ENCODE peak calls at places on chromosomes 16 and 17, in ten cellular contexts. V is GM23248, B is DND-41, H is mesendoderm, W is neural progenitor cell, M is hepatocyte, L is A549, U is H1, D is OCI-LY7, P is MM.1S. G is an unnamed sample.

GRCh38 chr17:8789743-8790142 is 9.4 kb downstream of the MFSD6L start:
- DNase-seq in V (no peak), B (no peak), H (peak), W (no peak), M (no peak), L (no peak), U (no peak), D (no peak), P (no peak), G (no peak)

GRCh38 chr16:84228321-84228838 is 11.4 kb downstream of the KCNG4 start:
- DNase-seq in V (peak), B (no peak), H (peak), W (peak), M (peak), L (peak), U (peak), D (no peak), P (no peak), G (peak)

GRCh38 chr16:16182918-16183317 is 40.4 kb downstream of the ABCC6 start:
- DNase-seq in V (no peak), B (no peak), H (no peak), W (no peak), M (no peak), L (no peak), U (no peak), D (no peak), P (no peak), G (no peak)

GRCh38 chr16:87608400-87608985 is 6.2 kb downstream of the JPH3 start:
- DNase-seq in V (peak), B (peak), H (peak), W (peak), M (peak), L (no peak), U (no peak), D (peak), P (peak), G (no peak)

GRCh38 chr17:41535764-41536481 is 7.8 kb upstream of the KRT19 start:
- DNase-seq in V (no peak), B (no peak), H (peak), W (no peak), M (peak), L (no peak), U (no peak), D (no peak), P (no peak), G (peak)

GRCh38 chr16:86083382-86084002 is 184.5 kb downstream of the IRF8 start:
- DNase-seq in V (no peak), B (no peak), H (no peak), W (no peak), M (no peak), L (no peak), U (no peak), D (no peak), P (no peak), G (no peak)

GRCh38 chr16:84478172-84478948 is 26.1 kb downstream of the MEAK7 start:
- DNase-seq in V (peak), B (no peak), H (no peak), W (no peak), M (peak), L (no peak), U (no peak), D (no peak), P (no peak), G (no peak)

GRCh38 chr17:72749119-72749572 is 343.3 kb downstream of the SLC39A11 start:
- DNase-seq in V (no peak), B (no peak), H (no peak), W (no peak), M (peak), L (no peak), U (no peak), D (no peak), P (no peak), G (no peak)

GRCh38 chr17:41992576-41992975 is 24.7 kb downstream of the DNAJC7 start:
- DNase-seq in V (no peak), B (no peak), H (no peak), W (no peak), M (no peak), L (no peak), U (no peak), D (no peak), P (no peak), G (no peak)

GRCh38 chr17:47956818-47957590 is 679 bp downstream of the PRR15L start:
- DNase-seq in V (peak), B (no peak), H (no peak), W (no peak), M (peak), L (no peak), U (no peak), D (no peak), P (no peak), G (no peak)

GRCh38 chr17:48427598-48427997 is 2.4 kb downstream of the SKAP1 start:
- DNase-seq in V (peak), B (no peak), H (no peak), W (no peak), M (no peak), L (no peak), U (no peak), D (peak), P (peak), G (no peak)

GRCh38 chr16:381788-382717 is at the start of gene PGAP6:
- DNase-seq in V (peak), B (peak), H (no peak), W (peak), M (peak), L (no peak), U (no peak), D (peak), P (peak), G (no peak)

GRCh38 chr17:27514595-27515413 is 58.6 kb downstream of the KSR1 start:
- DNase-seq in V (no peak), B (no peak), H (no peak), W (no peak), M (no peak), L (no peak), U (no peak), D (no peak), P (no peak), G (no peak)

GRCh38 chr16:55513616-55514015 is 4.7 kb downstream of the LPCAT2 start:
- DNase-seq in V (no peak), B (no peak), H (no peak), W (no peak), M (no peak), L (no peak), U (no peak), D (no peak), P (no peak), G (no peak)

GRCh38 chr16:12582696-12583095 is 221.0 kb downstream of the CPPED1 start:
- DNase-seq in V (no peak), B (no peak), H (no peak), W (no peak), M (no peak), L (no peak), U (no peak), D (no peak), P (no peak), G (no peak)

GRCh38 chr16:22915003-22915402 is 101.0 kb downstream of the HS3ST2 start:
- DNase-seq in V (no peak), B (no peak), H (no peak), W (no peak), M (no peak), L (no peak), U (no peak), D (no peak), P (no peak), G (no peak)

GRCh38 chr17:29181226-29181625 is 1.0 kb upstream of the MYO18A start:
- DNase-seq in V (no peak), B (no peak), H (no peak), W (no peak), M (no peak), L (no peak), U (no peak), D (no peak), P (no peak), G (peak)
- H3K4me2 ChIP-seq in V (no peak), B (no peak), H (no peak), W (no peak), M (peak), L (peak), U (peak), D (no peak), P (no peak), G (peak)

DNA sequence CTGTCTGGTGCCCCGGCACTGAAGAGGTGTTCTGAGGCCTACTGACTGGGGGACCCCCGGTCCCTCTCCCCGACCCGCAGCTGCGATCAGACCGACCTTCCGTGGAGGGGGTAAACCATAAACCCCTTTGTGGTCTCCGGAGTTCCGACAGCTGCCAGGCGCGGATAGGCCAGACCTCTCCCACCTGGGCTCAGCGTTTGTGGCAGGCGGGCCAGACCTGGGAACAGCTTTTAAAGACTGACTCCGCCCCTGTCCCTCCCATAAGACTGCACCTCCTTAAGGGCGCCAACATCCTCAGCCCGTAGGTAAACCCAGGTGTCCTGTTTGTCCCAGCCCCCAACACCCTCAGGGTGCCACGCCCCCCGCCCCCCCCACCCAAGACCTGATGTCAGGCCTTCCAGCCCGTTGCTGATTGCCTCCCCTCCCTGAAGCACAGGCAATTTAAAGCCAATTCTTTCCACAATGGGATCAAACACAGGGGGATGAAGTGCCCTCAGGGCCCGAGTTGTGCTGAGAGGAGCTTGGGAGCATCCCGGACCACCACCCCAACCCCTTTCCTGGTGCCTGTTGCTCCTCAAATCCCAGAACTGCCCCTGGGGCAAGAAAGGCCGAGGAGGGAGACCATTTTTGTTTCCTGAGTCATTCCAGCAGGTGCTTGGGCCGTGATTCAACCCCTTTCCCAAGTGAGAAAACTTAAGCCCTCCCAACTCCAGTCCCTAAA is at the start of gene SOX15:
- DNase-seq in V (peak), B (no peak), H (peak), W (peak), M (peak), L (no peak), U (no peak), D (no peak), P (no peak), G (peak)
- H3K27ac ChIP-seq in V (peak), B (no peak), H (peak), W (peak), M (peak), L (peak), U (peak), D (no peak), P (no peak), G (peak)

DNA sequence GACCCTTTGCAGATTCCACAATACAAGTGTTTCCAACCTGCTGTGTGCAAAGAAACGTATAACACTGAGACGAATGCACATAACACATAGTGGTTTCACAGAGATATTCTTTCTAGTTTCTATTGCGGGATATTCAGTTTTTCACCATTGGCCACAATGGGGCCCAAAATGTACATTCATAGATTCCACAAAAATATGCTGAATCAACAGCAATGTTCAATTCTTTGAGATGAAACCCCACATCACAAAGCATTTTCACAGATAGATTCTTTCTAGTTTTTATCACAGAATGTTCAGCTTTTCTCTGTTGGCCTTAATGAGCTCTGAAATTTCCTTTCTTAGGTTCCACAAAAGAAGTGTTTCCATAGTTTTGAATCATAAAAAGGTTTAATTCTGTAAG is 2472.3 kb downstream of the TP53TG3F start:
- DNase-seq in V (no peak), B (no peak), H (no peak), W (no peak), M (no peak), L (no peak), U (no peak), D (no peak), P (no peak), G (no peak)
- H3K4me2 ChIP-seq in V (no peak), B (no peak), H (no peak), W (no peak), M (no peak), L (no peak), U (no peak), D (no peak), P (no peak), G (no peak)

GRCh38 chr17:43943769-43944418 is 1.6 kb upstream of the PPY start:
- DNase-seq in V (peak), B (peak), H (peak), W (peak), M (peak), L (peak), U (peak), D (peak), P (peak), G (peak)

GRCh38 chr17:43939886-43940285 is 2.4 kb downstream of the PPY start:
- DNase-seq in V (no peak), B (no peak), H (no peak), W (no peak), M (no peak), L (no peak), U (no peak), D (no peak), P (no peak), G (no peak)

GRCh38 chr17:43942286-43942685 is at the start of gene PPY:
- DNase-seq in V (no peak), B (no peak), H (no peak), W (no peak), M (no peak), L (no peak), U (no peak), D (no peak), P (no peak), G (no peak)

GRCh38 chr17:43938838-43939182 is 3.5 kb downstream of the PPY start:
- DNase-seq in V (no peak), B (no peak), H (no peak), W (peak), M (no peak), L (no peak), U (no peak), D (no peak), P (no peak), G (no peak)

GRCh38 chr17:43940630-43941029 is 1.6 kb downstream of the PPY start:
- DNase-seq in V (peak), B (peak), H (peak), W (peak), M (peak), L (peak), U (no peak), D (peak), P (peak), G (peak)
- H3K27ac ChIP-seq in V (no peak), B (no peak), H (no peak), W (no peak), M (no peak), L (no peak), U (no peak), D (no peak), P (no peak), G (no peak)

DNA sequence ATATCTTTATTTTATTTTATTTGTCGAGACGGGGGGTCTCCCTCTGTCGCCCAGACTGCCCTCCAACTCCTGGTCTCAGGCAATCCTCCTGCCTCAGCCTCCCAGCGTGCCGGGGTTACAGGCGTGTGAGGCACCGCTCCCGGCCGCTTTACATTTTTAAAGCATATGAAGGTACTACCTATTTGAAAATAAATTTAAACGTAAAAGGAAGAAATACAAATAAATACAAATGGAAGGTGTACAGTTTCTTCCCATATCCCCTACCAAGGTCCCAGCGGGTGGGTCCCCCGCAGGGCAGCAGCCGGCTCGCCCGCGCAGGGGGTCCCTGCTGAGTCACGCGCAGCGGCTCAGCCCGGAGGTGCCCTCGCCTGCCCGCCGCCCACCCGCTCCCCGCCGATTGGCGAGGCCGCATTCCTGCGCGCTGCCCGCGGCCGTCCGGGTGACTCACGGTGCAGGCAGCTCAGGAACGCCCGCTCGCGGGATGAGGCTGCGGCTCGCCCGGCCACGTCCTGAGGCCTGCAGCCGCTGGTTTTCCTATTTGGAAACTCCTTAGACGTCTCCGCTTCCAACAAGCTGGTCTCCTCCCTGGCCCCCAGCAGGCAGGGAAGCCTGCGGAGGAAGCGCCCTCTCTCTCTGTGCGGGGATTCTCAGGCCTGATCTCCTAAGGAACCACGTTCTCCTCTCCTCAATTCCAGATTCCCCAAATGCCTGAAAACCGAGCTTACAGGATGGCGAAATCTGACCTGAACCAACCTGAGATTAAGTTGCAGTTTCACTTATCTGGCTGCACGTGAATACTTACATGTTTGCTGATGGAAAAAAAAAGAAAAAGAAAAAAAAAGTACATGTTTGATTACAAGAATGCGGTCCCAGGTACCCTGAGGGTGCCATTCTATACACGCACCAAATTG is 54.8 kb upstream of the MAP3K14 start:
- DNase-seq in V (peak), B (no peak), H (peak), W (peak), M (peak), L (peak), U (peak), D (no peak), P (no peak), G (peak)
- H3K4me2 ChIP-seq in V (peak), B (no peak), H (peak), W (peak), M (peak), L (peak), U (peak), D (no peak), P (no peak), G (peak)

DNA sequence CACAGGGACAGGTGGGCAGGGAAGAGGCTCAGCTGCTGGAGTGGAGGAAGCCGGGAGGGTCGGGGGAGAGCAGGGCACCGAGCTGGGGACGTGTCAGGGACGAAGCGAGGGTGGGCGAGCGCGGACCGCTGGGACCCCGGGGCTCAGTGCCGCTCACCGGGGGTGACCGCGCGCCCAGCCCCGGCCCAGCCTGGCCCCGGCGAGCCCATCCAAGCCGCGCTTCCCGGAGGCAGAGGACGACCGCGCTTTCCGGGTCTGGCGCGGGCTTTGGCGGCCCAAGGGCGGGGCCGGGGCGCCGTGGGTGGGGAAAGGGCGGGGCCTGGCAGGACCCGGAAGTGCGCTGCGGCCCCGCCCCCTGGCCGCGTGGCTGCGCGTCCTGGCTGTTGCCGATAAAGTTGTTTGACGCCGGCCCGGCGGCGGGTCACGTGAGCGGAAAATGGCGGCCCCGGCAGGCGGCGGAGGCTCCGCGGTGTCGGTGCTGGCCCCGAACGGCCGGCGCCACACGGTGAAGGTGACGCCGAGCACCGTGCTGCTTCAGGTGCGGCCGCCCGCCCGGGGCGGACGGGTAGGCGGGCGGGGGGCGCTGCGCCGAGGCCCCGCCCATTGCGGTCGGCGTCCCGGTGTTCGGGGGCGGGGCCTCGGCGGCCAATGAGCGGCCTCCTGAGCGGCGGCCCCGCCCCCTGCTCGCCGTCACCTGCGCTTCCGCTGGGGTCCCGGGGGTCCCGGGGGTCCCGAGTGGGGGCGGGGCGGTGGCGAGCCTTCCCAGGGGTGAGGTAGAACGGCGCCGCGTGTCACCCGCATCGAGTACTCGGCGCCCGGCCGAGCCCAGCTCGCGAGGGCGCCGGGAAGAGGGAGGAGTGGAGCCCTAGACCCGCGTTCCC is at the start of gene ASPSCR1:
- DNase-seq in V (peak), B (peak), H (peak), W (peak), M (peak), L (peak), U (peak), D (peak), P (peak), G (peak)
- H3K27ac ChIP-seq in V (peak), B (peak), H (peak), W (peak), M (peak), L (peak), U (peak), D (peak), P (peak), G (peak)